ENCODE peak calls at places on chromosomes 6 and 20, in nine cellular contexts. T is ureter; A is stimulated activated CD8-positive, alpha-beta memory T cell treated with anti-CD3 and anti-CD28 coated beads, Interleukin-2, amount 100 ng/mL, for 1 hour; W is HCEC 1CT; I is NCI-H187; N is myocyte; X is left ventricle myocardium superior; P is AG09309; H is occipital lobe. L is an unnamed sample.

GRCh38 chr20:3447321-3447720 is 23.5 kb upstream of the ATRN start:
- DNase-seq in T (no peak), A (no peak), W (no peak), I (no peak), N (no peak), X (no peak), P (no peak), H (no peak), L (no peak)

GRCh38 chr6:144469144-144469575 is 184.0 kb downstream of the UTRN start:
- DNase-seq in T (no peak), A (no peak), W (no peak), I (no peak), N (no peak), X (no peak), P (peak; percentile 17), H (no peak), L (no peak)

GRCh38 chr20:24762791-24763350 is 186.2 kb upstream of the CST7 start:
- DNase-seq in T (peak; percentile 23), A (no peak), W (no peak), I (no peak), N (no peak), X (no peak), P (no peak), H (no peak), L (no peak)

GRCh38 chr20:44945261-44945660 is 14.9 kb downstream of the TOMM34 start:
- DNase-seq in T (no peak), A (no peak), W (no peak), I (no peak), N (no peak), X (no peak), P (no peak), H (no peak), L (no peak)

GRCh38 chr6:88556663-88557062 is 390.5 kb upstream of the CNR1 start:
- DNase-seq in T (no peak), A (no peak), W (no peak), I (no peak), N (no peak), X (no peak), P (no peak), H (no peak), L (no peak)

GRCh38 chr6:5644523-5645183 is 362.1 kb downstream of the NRN1 start:
- DNase-seq in T (no peak), A (no peak), W (no peak), I (no peak), N (peak; percentile 18), X (no peak), P (no peak), H (no peak), L (no peak)

GRCh38 chr6:154292855-154293519 is 63.6 kb downstream of the IPCEF1 start:
- DNase-seq in T (no peak), A (no peak), W (peak; percentile 74), I (no peak), N (no peak), X (no peak), P (no peak), H (no peak), L (no peak)

GRCh38 chr6:16286151-16286522 is 47.8 kb downstream of the GMPR start:
- DNase-seq in T (no peak), A (no peak), W (peak; percentile 18), I (no peak), N (peak; percentile 18), X (no peak), P (no peak), H (peak; percentile 38), L (no peak)

GRCh38 chr20:54472607-54473006 is 2.8 kb upstream of the DOK5 start:
- DNase-seq in T (no peak), A (no peak), W (no peak), I (no peak), N (no peak), X (no peak), P (no peak), H (no peak), L (no peak)

L was measured in heart left ventricle.